ENCODE peak calls at places on chromosomes 13 and 19, in five cellular contexts. One of them, this sample, is unnamed.
A peak's percentile ranks its signal among the peaks of the same experiment; 100 is the strongest.

GRCh38 chr19:49339364-49340068 is 4.3 kb downstream of the CD37 start:
- DNase-seq in PC-3: peak; percentile 93
- DNase-seq in naive thymus-derived CD8-positive, alpha-beta T cell: no peak
- DNase-seq in cardiac fibroblast: peak; percentile 78
- DNase-seq in amniotic stem cell: no peak
- DNase-seq in this sample: peak; percentile 87

GRCh38 chr19:10402441-10403038 is 802 bp downstream of the CDC37 start:
- DNase-seq in PC-3: peak; percentile 58
- DNase-seq in naive thymus-derived CD8-positive, alpha-beta T cell: no peak
- DNase-seq in cardiac fibroblast: peak; percentile 47
- DNase-seq in amniotic stem cell: no peak
- DNase-seq in this sample: peak; percentile 49

GRCh38 chr19:40661616-40662015 is 28.8 kb downstream of the NUMBL start:
- DNase-seq in PC-3: no peak
- DNase-seq in naive thymus-derived CD8-positive, alpha-beta T cell: no peak
- DNase-seq in cardiac fibroblast: no peak
- DNase-seq in amniotic stem cell: no peak
- DNase-seq in this sample: no peak

GRCh38 chr13:30819136-30819875 is 84.0 kb downstream of the ALOX5AP start:
- DNase-seq in PC-3: no peak
- DNase-seq in naive thymus-derived CD8-positive, alpha-beta T cell: no peak
- DNase-seq in cardiac fibroblast: no peak
- DNase-seq in amniotic stem cell: no peak
- DNase-seq in this sample: peak; percentile 66

GRCh38 chr13:91369432-91369831 is 21.9 kb downstream of the MIR17HG start:
- DNase-seq in PC-3: peak; percentile 7
- DNase-seq in naive thymus-derived CD8-positive, alpha-beta T cell: no peak
- DNase-seq in cardiac fibroblast: peak; percentile 17
- DNase-seq in amniotic stem cell: no peak
- DNase-seq in this sample: no peak

GRCh38 chr19:47225746-47226425 is 5.1 kb downstream of the BBC3 start:
- DNase-seq in PC-3: peak; percentile 81
- DNase-seq in naive thymus-derived CD8-positive, alpha-beta T cell: peak; percentile 86
- DNase-seq in cardiac fibroblast: peak; percentile 83
- DNase-seq in amniotic stem cell: no peak
- DNase-seq in this sample: peak; percentile 95

GRCh38 chr19:3132971-3133792 is 2.7 kb upstream of the GNA15 start:
- DNase-seq in PC-3: no peak
- DNase-seq in naive thymus-derived CD8-positive, alpha-beta T cell: peak; percentile 59
- DNase-seq in cardiac fibroblast: peak; percentile 37
- DNase-seq in amniotic stem cell: no peak
- DNase-seq in this sample: peak; percentile 42

GRCh38 chr19:4378886-4379285 is 21.5 kb downstream of the SH3GL1 start:
- DNase-seq in PC-3: no peak
- DNase-seq in naive thymus-derived CD8-positive, alpha-beta T cell: no peak
- DNase-seq in cardiac fibroblast: no peak
- DNase-seq in amniotic stem cell: no peak
- DNase-seq in this sample: no peak

GRCh38 chr13:40681341-40682051 is 15.1 kb upstream of the FOXO1 start:
- DNase-seq in PC-3: no peak
- DNase-seq in naive thymus-derived CD8-positive, alpha-beta T cell: no peak
- DNase-seq in cardiac fibroblast: no peak
- DNase-seq in amniotic stem cell: no peak
- DNase-seq in this sample: no peak

GRCh38 chr19:41997851-41998229 is 3.8 kb upstream of the ATP1A3 start:
- DNase-seq in PC-3: no peak
- DNase-seq in naive thymus-derived CD8-positive, alpha-beta T cell: no peak
- DNase-seq in cardiac fibroblast: no peak
- DNase-seq in amniotic stem cell: no peak
- DNase-seq in this sample: peak; percentile 87

GRCh38 chr19:18437481-18438330 is at the start of gene ISYNA1:
- DNase-seq in PC-3: peak; percentile 28
- DNase-seq in naive thymus-derived CD8-positive, alpha-beta T cell: peak; percentile 68
- DNase-seq in cardiac fibroblast: peak; percentile 15
- DNase-seq in amniotic stem cell: no peak
- DNase-seq in this sample: peak; percentile 83

GRCh38 chr19:46413262-46414031 is at the start of gene CCDC8:
- DNase-seq in PC-3: no peak
- DNase-seq in naive thymus-derived CD8-positive, alpha-beta T cell: no peak
- DNase-seq in cardiac fibroblast: peak; percentile 85
- DNase-seq in amniotic stem cell: peak; percentile 44
- DNase-seq in this sample: no peak

GRCh38 chr19:38900816-38901215 is 1.0 kb downstream of the NFKBIB start:
- DNase-seq in PC-3: no peak
- DNase-seq in naive thymus-derived CD8-positive, alpha-beta T cell: no peak
- DNase-seq in cardiac fibroblast: peak; percentile 17
- DNase-seq in amniotic stem cell: no peak
- DNase-seq in this sample: no peak

GRCh38 chr19:10043286-10043927 is 30.1 kb downstream of the RDH8 start:
- DNase-seq in PC-3: peak; percentile 23
- DNase-seq in naive thymus-derived CD8-positive, alpha-beta T cell: peak; percentile 25
- DNase-seq in cardiac fibroblast: peak; percentile 65
- DNase-seq in amniotic stem cell: no peak
- DNase-seq in this sample: peak; percentile 72

GRCh38 chr19:29676586-29676985 is 11.3 kb downstream of the PLEKHF1 start:
- DNase-seq in PC-3: no peak
- DNase-seq in naive thymus-derived CD8-positive, alpha-beta T cell: no peak
- DNase-seq in cardiac fibroblast: no peak
- DNase-seq in amniotic stem cell: no peak
- DNase-seq in this sample: no peak

GRCh38 chr19:3604987-3605343 is 1.7 kb downstream of the TBXA2R start:
- DNase-seq in PC-3: no peak
- DNase-seq in naive thymus-derived CD8-positive, alpha-beta T cell: peak; percentile 71
- DNase-seq in cardiac fibroblast: no peak
- DNase-seq in amniotic stem cell: no peak
- DNase-seq in this sample: no peak

This sample was measured in DMS53.